ENCODE peak calls at places on chromosomes 12 and 14, in six cellular contexts. A is gastrocnemius medialis, T is upper lobe of right lung, W is body of pancreas, L is suprapubic skin, S is GM06990. I is an unnamed sample.

GRCh38 chr12:48022676-48023385 is 18.6 kb upstream of the COL2A1 start:
- DNase-seq in S (no peak), A (no peak), T (no peak), L (no peak), W (no peak), I (no peak)

GRCh38 chr14:64303471-64303917 is 9.3 kb upstream of the ESR2 start:
- DNase-seq in T (no peak), L (no peak), S (peak; percentile 49), A (no peak), W (no peak), I (no peak)

GRCh38 chr12:16607895-16608294 is 1.9 kb upstream of the LMO3 start:
- DNase-seq in S (no peak), A (no peak), W (peak; percentile 50), T (no peak), L (no peak), I (no peak)

GRCh38 chr14:69387311-69387710 is 10.8 kb downstream of the ERH start:
- DNase-seq in A (no peak), S (no peak), L (no peak), T (no peak), W (no peak), I (no peak)

GRCh38 chr14:33686218-33686617 is 264.7 kb downstream of the EGLN3 start:
- DNase-seq in A (no peak), L (no peak), W (no peak), S (no peak), T (no peak), I (no peak)

GRCh38 chr12:114625294-114625851 is 58.6 kb downstream of the TBX3 start:
- DNase-seq in S (no peak), W (peak; percentile 36), L (no peak), T (no peak), A (no peak), I (no peak)

GRCh38 chr14:95884377-95884776 is 7.7 kb downstream of the TUNAR start:
- DNase-seq in L (no peak), S (no peak), T (no peak), A (no peak), W (no peak), I (no peak)

GRCh38 chr12:124422142-124422569 is 127.3 kb downstream of the RFLNA start:
- DNase-seq in A (no peak), S (no peak), T (peak; percentile 81), W (peak; percentile 52), L (no peak), I (peak; percentile 79)

GRCh38 chr14:31219169-31219568 is 11.6 kb upstream of the HECTD1 start:
- DNase-seq in W (no peak), A (no peak), L (no peak), T (no peak), S (no peak), I (no peak)

GRCh38 chr14:68655021-68655811 is 137.7 kb downstream of the ZFP36L1 start:
- DNase-seq in A (no peak), L (no peak), W (peak; percentile 41), T (no peak), S (no peak), I (no peak)

GRCh38 chr14:71497645-71498086 is 434.6 kb upstream of the RGS6 start:
- DNase-seq in L (no peak), S (peak; percentile 87), A (no peak), T (no peak), W (no peak), I (no peak)

GRCh38 chr12:10227648-10228047 is 15.0 kb downstream of the GABARAPL1 start:
- DNase-seq in S (no peak), A (no peak), T (no peak), L (no peak), W (no peak), I (no peak)

GRCh38 chr12:3348055-3348454 is 142.9 kb upstream of the PRMT8 start:
- DNase-seq in L (no peak), A (no peak), S (no peak), T (no peak), W (no peak), I (no peak)

GRCh38 chr12:92468358-92469020 is 234.3 kb upstream of the PLEKHG7 start:
- DNase-seq in L (no peak), S (no peak), W (no peak), A (no peak), T (no peak), I (no peak)

GRCh38 chr14:27623782-27624181 is 1025.9 kb upstream of the NOVA1 start:
- DNase-seq in A (no peak), W (no peak), T (no peak), S (no peak), L (no peak), I (no peak)

GRCh38 chr12:4859478-4860210 is 50.1 kb upstream of the KCNA1 start:
- DNase-seq in W (no peak), T (no peak), L (no peak), S (peak; percentile 41), A (no peak), I (no peak)

GRCh38 chr12:70709022-70709421 is 71.8 kb upstream of the PTPRB start:
- DNase-seq in L (no peak), S (no peak), T (no peak), A (no peak), W (no peak), I (no peak)

GRCh38 chr14:70188292-70188607 is 501 bp downstream of the SLC8A3 start:
- DNase-seq in S (peak; percentile 56), T (no peak), W (no peak), L (no peak), A (no peak), I (no peak)

GRCh38 chr12:56311003-56311402 is 4.8 kb downstream of the CNPY2 start:
- DNase-seq in T (no peak), A (no peak), S (no peak), L (no peak), W (no peak), I (no peak)

GRCh38 chr12:56315256-56315625 is 547 bp downstream of the CNPY2 start:
- DNase-seq in T (no peak), W (no peak), S (no peak), A (no peak), L (peak; percentile 60), I (no peak)

GRCh38 chr12:56317675-56318074 is 1.9 kb upstream of the CNPY2 start:
- DNase-seq in W (no peak), L (no peak), S (no peak), T (no peak), A (no peak), I (no peak)

GRCh38 chr12:56321027-56321426 is 5.2 kb upstream of the CNPY2 start:
- DNase-seq in A (no peak), S (no peak), W (no peak), T (no peak), L (no peak), I (no peak)

DNA sequence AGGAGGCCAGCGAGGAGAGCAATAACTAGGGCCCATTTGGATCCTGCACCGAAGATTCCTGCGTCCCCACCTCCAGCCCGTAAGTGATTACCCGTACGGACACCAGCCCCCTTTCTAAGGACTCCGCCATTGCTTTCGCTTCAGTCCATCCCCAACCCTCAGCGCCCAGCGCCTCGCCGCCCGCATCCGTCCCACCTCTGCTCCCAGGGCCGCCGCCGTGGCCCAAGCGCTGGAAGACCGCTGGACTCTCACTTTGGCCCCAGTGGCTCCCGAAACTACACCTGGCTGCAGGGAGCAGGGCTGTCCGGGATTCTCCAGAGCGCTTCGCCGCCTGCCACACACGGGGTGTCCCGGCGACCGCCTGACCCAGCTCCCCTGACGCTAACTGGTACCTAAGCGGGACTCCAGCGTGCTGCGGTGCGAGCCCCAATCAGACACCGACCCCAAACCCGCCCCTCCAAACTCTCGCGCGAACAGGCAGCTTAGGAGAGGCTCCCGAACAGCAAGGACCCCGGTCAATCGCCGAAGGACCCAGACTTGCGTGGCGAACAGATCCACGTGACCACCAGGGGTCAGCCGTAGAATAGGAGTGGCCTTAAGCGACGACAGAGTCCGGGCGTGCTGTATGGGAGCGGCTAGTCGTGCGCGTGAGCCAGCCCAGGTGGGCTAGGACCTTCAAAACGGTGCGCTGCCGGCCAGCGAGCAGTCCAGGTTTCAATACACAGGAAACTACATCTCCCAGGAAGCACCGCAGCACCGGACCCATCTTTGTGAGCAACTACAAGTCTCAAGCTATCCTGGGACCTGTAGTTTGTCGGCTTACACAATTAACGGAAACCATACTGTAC is at the start of gene CNPY2:
- DNase-seq in L (peak; percentile 98), S (peak; percentile 97), A (peak; percentile 93), W (peak; percentile 96), T (peak; percentile 98), I (peak; percentile 90)
- H3K36me3 ChIP-seq in L (peaks cover 36% of the 10 kb centered on the region), S (peaks cover 15% of the 10 kb centered on the region), A (peaks cover 50% of the 10 kb centered on the region), W (peaks cover 17% of the 10 kb centered on the region), T (peaks cover 51% of the 10 kb centered on the region), I (peaks cover 26% of the 10 kb centered on the region)

DNA sequence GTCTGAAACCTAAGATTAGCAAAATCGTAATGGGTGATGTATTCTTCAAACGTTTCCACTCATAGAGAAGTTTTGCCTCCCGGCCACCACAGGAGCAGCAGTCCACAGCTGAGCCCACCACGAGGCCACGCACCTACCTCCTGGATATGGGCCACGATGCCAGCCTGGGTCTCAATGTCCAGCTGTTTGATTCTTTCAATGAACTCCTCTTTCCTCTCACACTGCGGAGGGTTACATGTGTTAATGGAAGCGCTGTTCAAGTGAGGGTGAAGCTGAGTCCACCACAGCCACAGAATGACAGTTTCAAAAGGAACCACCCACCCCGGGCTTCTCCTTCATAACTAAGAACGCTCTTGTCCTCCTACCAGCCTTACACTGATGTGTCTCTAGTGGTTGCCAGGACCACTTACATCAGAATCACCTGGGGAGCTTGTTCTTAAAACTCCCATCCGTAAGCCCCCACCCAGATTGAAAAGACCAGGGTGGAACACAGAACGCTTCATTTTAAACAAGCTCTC is 75.3 kb downstream of the CCDC88C start:
- DNase-seq in W (no peak), A (no peak), L (no peak), T (no peak), S (no peak), I (no peak)
- H3K36me3 ChIP-seq in W (peaks cover 4% of the 10 kb centered on the region), A (no peaks in the 10 kb centered on the region), L (peaks cover 19% of the 10 kb centered on the region), T (peaks cover 11% of the 10 kb centered on the region), S (peaks cover 24% of the 10 kb centered on the region), I (no peaks in the 10 kb centered on the region)

GRCh38 chr12:53292441-53292840 is 2.9 kb upstream of the PFDN5 start:
- DNase-seq in A (no peak), T (no peak), S (no peak), W (no peak), L (no peak), I (no peak)
- H3K36me3 ChIP-seq in A (no peaks in the 10 kb centered on the region), T (no peaks in the 10 kb centered on the region), S (peaks cover 31% of the 10 kb centered on the region), W (no peaks in the 10 kb centered on the region), L (no peaks in the 10 kb centered on the region), I (peaks cover under 1% of the 10 kb centered on the region)

GRCh38 chr12:31651893-31652521 is 7.5 kb upstream of the ETFBKMT start:
- DNase-seq in S (no peak), A (no peak), W (no peak), L (no peak), T (no peak), I (no peak)
- H3K36me3 ChIP-seq in S (no peaks in the 10 kb centered on the region), A (no peaks in the 10 kb centered on the region), W (no peaks in the 10 kb centered on the region), L (no peaks in the 10 kb centered on the region), T (no peaks in the 10 kb centered on the region), I (no peaks in the 10 kb centered on the region)

I was measured in ascending aorta.